ENCODE peak calls at places on chromosome 10, in four cellular contexts. One of them, this sample, is unnamed. For H3K9me3 and H3K4me1, the result is how much of the 10 kb centered on the place peaks cover.

GRCh38 chr10:96153065-96153464 is 23.0 kb downstream of the ZNF518A start:
- DNase-seq in gastrocnemius medialis: no peak
- DNase-seq in OCI-LY7: no peak
- DNase-seq in transverse colon: no peak
- DNase-seq in this sample: no peak

GRCh38 chr10:12252882-12253546 is 57.0 kb downstream of the CDC123 start:
- DNase-seq in gastrocnemius medialis: no peak
- DNase-seq in OCI-LY7: peak
- DNase-seq in transverse colon: peak
- DNase-seq in this sample: peak

GRCh38 chr10:109889867-109890266 is 33.4 kb downstream of the XPNPEP1 start:
- DNase-seq in gastrocnemius medialis: no peak
- DNase-seq in OCI-LY7: no peak
- DNase-seq in transverse colon: no peak
- DNase-seq in this sample: peak

GRCh38 chr10:34156781-34157425 is 658.2 kb downstream of the PARD3 start:
- DNase-seq in gastrocnemius medialis: no peak
- DNase-seq in OCI-LY7: no peak
- DNase-seq in transverse colon: no peak
- DNase-seq in this sample: peak

GRCh38 chr10:62048919-62049636 is 147.6 kb downstream of the ARID5B start:
- DNase-seq in gastrocnemius medialis: peak
- DNase-seq in OCI-LY7: peak
- DNase-seq in transverse colon: peak
- DNase-seq in this sample: peak

GRCh38 chr10:43962346-43963191 is 313.9 kb upstream of the ZNF32 start:
- DNase-seq in gastrocnemius medialis: no peak
- DNase-seq in OCI-LY7: no peak
- DNase-seq in transverse colon: no peak
- DNase-seq in this sample: no peak

GRCh38 chr10:131689486-131689885 is 211.3 kb upstream of the PPP2R2D start:
- DNase-seq in gastrocnemius medialis: no peak
- DNase-seq in OCI-LY7: no peak
- DNase-seq in transverse colon: no peak
- DNase-seq in this sample: no peak

GRCh38 chr10:94355841-94356240 is 6.9 kb downstream of the NOC3L start:
- DNase-seq in gastrocnemius medialis: no peak
- DNase-seq in OCI-LY7: no peak
- DNase-seq in transverse colon: no peak
- DNase-seq in this sample: no peak

GRCh38 chr10:100631192-100631591 is 95.4 kb downstream of the HIF1AN start:
- DNase-seq in gastrocnemius medialis: no peak
- DNase-seq in OCI-LY7: no peak
- DNase-seq in transverse colon: no peak
- DNase-seq in this sample: no peak

GRCh38 chr10:42488416-42488815 is 150.0 kb downstream of the ZNF33B start:
- DNase-seq in gastrocnemius medialis: no peak
- DNase-seq in OCI-LY7: no peak
- DNase-seq in transverse colon: no peak
- DNase-seq in this sample: no peak

GRCh38 chr10:106866244-106866845 is 298.2 kb downstream of the SORCS1 start:
- DNase-seq in gastrocnemius medialis: no peak
- DNase-seq in OCI-LY7: no peak
- DNase-seq in transverse colon: no peak
- DNase-seq in this sample: no peak

GRCh38 chr10:6275022-6275997 is 72.6 kb downstream of the PFKFB3 start:
- DNase-seq in gastrocnemius medialis: peak
- DNase-seq in OCI-LY7: no peak
- DNase-seq in transverse colon: peak
- DNase-seq in this sample: peak

GRCh38 chr10:124409696-124410095 is 9.0 kb downstream of the OAT start:
- DNase-seq in gastrocnemius medialis: no peak
- DNase-seq in OCI-LY7: no peak
- DNase-seq in transverse colon: no peak
- DNase-seq in this sample: no peak

GRCh38 chr10:93711891-93712290 is 9.5 kb upstream of the FRA10AC1 start:
- DNase-seq in gastrocnemius medialis: no peak
- DNase-seq in OCI-LY7: no peak
- DNase-seq in transverse colon: no peak
- DNase-seq in this sample: no peak

GRCh38 chr10:44934416-44935200 is 23.5 kb downstream of the TMEM72 start:
- DNase-seq in gastrocnemius medialis: no peak
- DNase-seq in OCI-LY7: no peak
- DNase-seq in transverse colon: no peak
- DNase-seq in this sample: no peak

GRCh38 chr10:29314726-29315125 is 25.9 kb downstream of the LYZL1 start:
- DNase-seq in gastrocnemius medialis: no peak
- DNase-seq in OCI-LY7: no peak
- DNase-seq in transverse colon: no peak
- DNase-seq in this sample: no peak

GRCh38 chr10:29869593-29869992 is 189.8 kb downstream of the JCAD start:
- DNase-seq in gastrocnemius medialis: no peak
- DNase-seq in OCI-LY7: no peak
- DNase-seq in transverse colon: no peak
- DNase-seq in this sample: no peak

GRCh38 chr10:34538291-34538829 is 276.7 kb downstream of the PARD3 start:
- DNase-seq in gastrocnemius medialis: no peak
- DNase-seq in OCI-LY7: peak
- DNase-seq in transverse colon: no peak
- DNase-seq in this sample: no peak

GRCh38 chr10:101588879-101589278 is 758 bp downstream of the DPCD start:
- DNase-seq in gastrocnemius medialis: no peak
- DNase-seq in OCI-LY7: no peak
- DNase-seq in transverse colon: no peak
- DNase-seq in this sample: no peak

GRCh38 chr10:84407390-84408049 is 79.1 kb downstream of the CCSER2 start:
- DNase-seq in gastrocnemius medialis: no peak
- DNase-seq in OCI-LY7: no peak
- DNase-seq in transverse colon: no peak
- DNase-seq in this sample: no peak

GRCh38 chr10:86085136-86085535 is 281.5 kb downstream of the GRID1 start:
- DNase-seq in gastrocnemius medialis: no peak
- DNase-seq in OCI-LY7: no peak
- DNase-seq in transverse colon: no peak
- DNase-seq in this sample: no peak

GRCh38 chr10:93865794-93866193 is 28.0 kb upstream of the SLC35G1 start:
- DNase-seq in gastrocnemius medialis: no peak
- DNase-seq in OCI-LY7: no peak
- DNase-seq in transverse colon: no peak
- DNase-seq in this sample: no peak

GRCh38 chr10:28269842-28270456 is 32.9 kb downstream of the MPP7 start:
- DNase-seq in gastrocnemius medialis: no peak
- DNase-seq in OCI-LY7: no peak
- DNase-seq in transverse colon: no peak
- DNase-seq in this sample: no peak

GRCh38 chr10:60803433-60803832 is 25.2 kb downstream of the CDK1 start:
- DNase-seq in gastrocnemius medialis: no peak
- DNase-seq in OCI-LY7: no peak
- DNase-seq in transverse colon: no peak
- DNase-seq in this sample: no peak

GRCh38 chr10:8844141-8844540 is 789.7 kb downstream of the GATA3 start:
- DNase-seq in gastrocnemius medialis: no peak
- DNase-seq in OCI-LY7: no peak
- DNase-seq in transverse colon: no peak
- DNase-seq in this sample: no peak

GRCh38 chr10:34232481-34232880 is 582.6 kb downstream of the PARD3 start:
- DNase-seq in gastrocnemius medialis: no peak
- DNase-seq in OCI-LY7: no peak
- DNase-seq in transverse colon: no peak
- DNase-seq in this sample: no peak

GRCh38 chr10:122143238-122143841 is 127.8 kb upstream of the BTBD16 start:
- DNase-seq in gastrocnemius medialis: no peak
- DNase-seq in OCI-LY7: no peak
- DNase-seq in transverse colon: no peak
- DNase-seq in this sample: peak

GRCh38 chr10:58573970-58574538 is 61.4 kb downstream of the BICC1 start:
- DNase-seq in gastrocnemius medialis: no peak
- DNase-seq in OCI-LY7: no peak
- DNase-seq in transverse colon: no peak
- DNase-seq in this sample: no peak

GRCh38 chr10:78419481-78420265 is 386.0 kb downstream of the RPS24 start:
- DNase-seq in gastrocnemius medialis: no peak
- DNase-seq in OCI-LY7: no peak
- DNase-seq in transverse colon: no peak
- DNase-seq in this sample: peak

GRCh38 chr10:25952857-25953256 is 18.8 kb downstream of the MYO3A start:
- DNase-seq in gastrocnemius medialis: no peak
- DNase-seq in OCI-LY7: no peak
- DNase-seq in transverse colon: no peak
- DNase-seq in this sample: no peak

GRCh38 chr10:3969876-3970666 is 185.1 kb upstream of the KLF6 start:
- DNase-seq in gastrocnemius medialis: no peak
- DNase-seq in OCI-LY7: no peak
- DNase-seq in transverse colon: peak
- DNase-seq in this sample: peak

GRCh38 chr10:103763374-103764202 is 91.8 kb downstream of the SH3PXD2A start:
- DNase-seq in gastrocnemius medialis: no peak
- DNase-seq in OCI-LY7: peak
- DNase-seq in transverse colon: no peak
- DNase-seq in this sample: no peak

GRCh38 chr10:46538155-46538554 is 18.3 kb downstream of the GPRIN2 start:
- DNase-seq in gastrocnemius medialis: no peak
- DNase-seq in OCI-LY7: no peak
- DNase-seq in transverse colon: no peak
- DNase-seq in this sample: no peak

GRCh38 chr10:8852546-8852945 is 798.1 kb downstream of the GATA3 start:
- DNase-seq in gastrocnemius medialis: no peak
- DNase-seq in OCI-LY7: no peak
- DNase-seq in transverse colon: no peak
- DNase-seq in this sample: no peak

GRCh38 chr10:92740762-92741161 is 51.0 kb downstream of the HHEX start:
- DNase-seq in gastrocnemius medialis: no peak
- DNase-seq in OCI-LY7: peak
- DNase-seq in transverse colon: no peak
- DNase-seq in this sample: no peak

GRCh38 chr10:46022978-46023702 is 7.3 kb downstream of the NCOA4 start:
- DNase-seq in gastrocnemius medialis: peak
- DNase-seq in OCI-LY7: peak
- DNase-seq in transverse colon: peak
- DNase-seq in this sample: peak

GRCh38 chr10:12750526-12751201 is 250.8 kb downstream of the CCDC3 start:
- DNase-seq in gastrocnemius medialis: peak
- DNase-seq in OCI-LY7: no peak
- DNase-seq in transverse colon: no peak
- DNase-seq in this sample: no peak

GRCh38 chr10:118817328-118818068 is 62.7 kb upstream of the CACUL1 start:
- DNase-seq in gastrocnemius medialis: no peak
- DNase-seq in OCI-LY7: no peak
- DNase-seq in transverse colon: no peak
- DNase-seq in this sample: no peak

GRCh38 chr10:11678074-11678793 is 63.9 kb upstream of the ECHDC3 start:
- DNase-seq in gastrocnemius medialis: no peak
- DNase-seq in OCI-LY7: peak
- DNase-seq in transverse colon: peak
- DNase-seq in this sample: no peak

GRCh38 chr10:94358480-94358879 is 4.3 kb downstream of the NOC3L start:
- DNase-seq in gastrocnemius medialis: no peak
- DNase-seq in OCI-LY7: no peak
- DNase-seq in transverse colon: no peak
- DNase-seq in this sample: peak

GRCh38 chr10:31820794-31821369 is 107.7 kb downstream of the ARHGAP12 start:
- DNase-seq in gastrocnemius medialis: no peak
- DNase-seq in OCI-LY7: no peak
- DNase-seq in transverse colon: no peak
- DNase-seq in this sample: no peak
- H3K9me3 ChIP-seq in gastrocnemius medialis: under half
- H3K9me3 ChIP-seq in OCI-LY7: under half
- H3K9me3 ChIP-seq in transverse colon: under half
- H3K9me3 ChIP-seq in this sample: under half

GRCh38 chr10:111762114-111762513 is 421.5 kb downstream of the GPAM start:
- DNase-seq in gastrocnemius medialis: no peak
- DNase-seq in OCI-LY7: peak
- DNase-seq in transverse colon: no peak
- DNase-seq in this sample: no peak

GRCh38 chr10:111766464-111766863 is 417.1 kb downstream of the GPAM start:
- DNase-seq in gastrocnemius medialis: no peak
- DNase-seq in OCI-LY7: no peak
- DNase-seq in transverse colon: no peak
- DNase-seq in this sample: no peak

GRCh38 chr10:111767661-111768060 is 415.9 kb downstream of the GPAM start:
- DNase-seq in gastrocnemius medialis: no peak
- DNase-seq in OCI-LY7: no peak
- DNase-seq in transverse colon: no peak
- DNase-seq in this sample: no peak

DNA sequence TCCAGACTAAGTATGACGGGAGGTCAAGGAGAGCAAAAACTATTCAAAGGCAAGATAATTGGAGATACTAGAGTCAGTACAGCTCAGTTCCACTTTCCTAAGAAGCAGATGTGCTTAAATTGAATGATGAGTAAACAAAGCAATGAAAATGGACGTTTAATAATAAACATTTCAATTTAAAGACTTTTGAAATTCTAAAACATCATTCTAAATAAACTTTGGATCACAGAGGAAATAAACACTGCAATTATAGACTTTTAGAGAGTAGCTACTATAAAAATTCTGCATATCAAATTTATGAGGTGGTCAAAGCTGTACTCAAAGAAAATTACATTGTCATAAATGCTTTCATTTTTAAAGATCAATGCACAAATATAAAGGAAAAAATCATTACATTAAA is 418.3 kb downstream of the GPAM start:
- DNase-seq in gastrocnemius medialis: no peak
- DNase-seq in OCI-LY7: no peak
- DNase-seq in transverse colon: no peak
- DNase-seq in this sample: no peak
- H3K4me1 ChIP-seq in gastrocnemius medialis: under half
- H3K4me1 ChIP-seq in OCI-LY7: under half
- H3K4me1 ChIP-seq in transverse colon: under half
- H3K4me1 ChIP-seq in this sample: under half

GRCh38 chr10:14063531-14064317 is 267.0 kb downstream of the FRMD4A start:
- DNase-seq in gastrocnemius medialis: peak
- DNase-seq in OCI-LY7: no peak
- DNase-seq in transverse colon: no peak
- DNase-seq in this sample: no peak
- H3K27ac ChIP-seq in gastrocnemius medialis: no peak
- H3K27ac ChIP-seq in OCI-LY7: no peak
- H3K27ac ChIP-seq in transverse colon: no peak
- H3K27ac ChIP-seq in this sample: no peak

DNA sequence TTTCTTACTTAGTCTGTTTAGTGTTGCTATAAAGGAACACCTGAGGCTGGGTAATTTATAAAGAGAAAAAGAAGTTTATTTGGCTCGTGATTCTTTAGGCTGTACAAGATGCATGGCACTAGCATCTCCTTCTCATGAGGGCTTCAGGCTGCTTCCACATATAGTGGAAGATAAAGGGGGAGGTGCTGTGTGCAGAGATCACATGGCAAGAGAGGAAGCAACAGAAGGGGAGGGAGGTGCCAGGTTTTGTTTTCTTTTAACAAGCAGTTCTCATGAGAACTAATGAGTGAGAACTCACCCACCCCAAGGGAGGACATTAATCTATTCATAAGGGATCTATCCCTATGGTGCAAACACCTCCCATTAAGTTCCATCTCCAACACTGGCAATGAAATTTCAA is 17.3 kb downstream of the CYP2E1 start:
- DNase-seq in gastrocnemius medialis: no peak
- DNase-seq in OCI-LY7: no peak
- DNase-seq in transverse colon: no peak
- DNase-seq in this sample: no peak
- H3K9me3 ChIP-seq in gastrocnemius medialis: under half
- H3K9me3 ChIP-seq in OCI-LY7: under half
- H3K9me3 ChIP-seq in transverse colon: under half
- H3K9me3 ChIP-seq in this sample: under half